ENCODE peak calls at places on chromosomes 11 and 22, in nine cellular contexts. One of them, this sample, is unnamed.

GRCh38 chr22:37228106-37229011 is 15.7 kb downstream of the RAC2 start:
- DNase-seq in WTC11: no peak
- DNase-seq in stomach: no peak
- DNase-seq in heart right ventricle: no peak
- DNase-seq in cerebellar nuclear complex: no peak
- DNase-seq in endothelial cell of umbilical vein: no peak
- DNase-seq in Peyer's patch: peak
- DNase-seq in mucosa of descending colon: peak
- DNase-seq in T-helper 1 cell: peak
- DNase-seq in this sample: no peak

GRCh38 chr11:45027312-45027711 is 76.6 kb upstream of the TP53I11 start:
- DNase-seq in mucosa of descending colon: no peak
- DNase-seq in Peyer's patch: no peak
- DNase-seq in heart right ventricle: no peak
- DNase-seq in cerebellar nuclear complex: no peak
- DNase-seq in WTC11: no peak
- DNase-seq in endothelial cell of umbilical vein: no peak
- DNase-seq in stomach: no peak
- DNase-seq in T-helper 1 cell: no peak
- DNase-seq in this sample: no peak

GRCh38 chr11:67389477-67389876 is 2.3 kb upstream of the RAD9A start:
- DNase-seq in heart right ventricle: peak
- DNase-seq in T-helper 1 cell: no peak
- DNase-seq in cerebellar nuclear complex: no peak
- DNase-seq in Peyer's patch: peak
- DNase-seq in mucosa of descending colon: no peak
- DNase-seq in endothelial cell of umbilical vein: no peak
- DNase-seq in WTC11: peak
- DNase-seq in stomach: peak
- DNase-seq in this sample: no peak

GRCh38 chr11:80054582-80055165 is 613.8 kb upstream of the TENM4 start:
- DNase-seq in Peyer's patch: no peak
- DNase-seq in WTC11: no peak
- DNase-seq in endothelial cell of umbilical vein: no peak
- DNase-seq in T-helper 1 cell: no peak
- DNase-seq in heart right ventricle: no peak
- DNase-seq in stomach: no peak
- DNase-seq in cerebellar nuclear complex: no peak
- DNase-seq in mucosa of descending colon: no peak
- DNase-seq in this sample: no peak

GRCh38 chr11:9753031-9753430 is 89.2 kb downstream of the SWAP70 start:
- DNase-seq in stomach: no peak
- DNase-seq in WTC11: no peak
- DNase-seq in mucosa of descending colon: no peak
- DNase-seq in T-helper 1 cell: no peak
- DNase-seq in heart right ventricle: no peak
- DNase-seq in Peyer's patch: no peak
- DNase-seq in cerebellar nuclear complex: no peak
- DNase-seq in endothelial cell of umbilical vein: no peak
- DNase-seq in this sample: no peak

GRCh38 chr22:34579519-34579918 is 486.4 kb upstream of the ISX start:
- DNase-seq in heart right ventricle: no peak
- DNase-seq in Peyer's patch: no peak
- DNase-seq in T-helper 1 cell: no peak
- DNase-seq in stomach: no peak
- DNase-seq in cerebellar nuclear complex: no peak
- DNase-seq in WTC11: no peak
- DNase-seq in endothelial cell of umbilical vein: no peak
- DNase-seq in mucosa of descending colon: no peak
- DNase-seq in this sample: no peak

GRCh38 chr22:22716136-22716535 is 71.7 kb downstream of the GGTLC2 start:
- DNase-seq in Peyer's patch: no peak
- DNase-seq in stomach: no peak
- DNase-seq in heart right ventricle: no peak
- DNase-seq in cerebellar nuclear complex: no peak
- DNase-seq in T-helper 1 cell: no peak
- DNase-seq in mucosa of descending colon: no peak
- DNase-seq in WTC11: no peak
- DNase-seq in endothelial cell of umbilical vein: no peak
- DNase-seq in this sample: no peak

GRCh38 chr11:64742940-64743590 is 877 bp downstream of the RASGRP2 start:
- DNase-seq in heart right ventricle: peak
- DNase-seq in endothelial cell of umbilical vein: peak
- DNase-seq in T-helper 1 cell: peak
- DNase-seq in Peyer's patch: peak
- DNase-seq in cerebellar nuclear complex: no peak
- DNase-seq in WTC11: peak
- DNase-seq in mucosa of descending colon: peak
- DNase-seq in stomach: peak
- DNase-seq in this sample: peak

GRCh38 chr22:49281467-49282340 is 546.0 kb downstream of the BRD1 start:
- DNase-seq in stomach: no peak
- DNase-seq in Peyer's patch: no peak
- DNase-seq in cerebellar nuclear complex: no peak
- DNase-seq in mucosa of descending colon: no peak
- DNase-seq in T-helper 1 cell: no peak
- DNase-seq in WTC11: no peak
- DNase-seq in endothelial cell of umbilical vein: no peak
- DNase-seq in heart right ventricle: no peak
- DNase-seq in this sample: no peak

GRCh38 chr22:48049116-48049515 is 1286.7 kb downstream of the TBC1D22A start:
- DNase-seq in heart right ventricle: no peak
- DNase-seq in WTC11: no peak
- DNase-seq in endothelial cell of umbilical vein: no peak
- DNase-seq in cerebellar nuclear complex: no peak
- DNase-seq in mucosa of descending colon: no peak
- DNase-seq in T-helper 1 cell: no peak
- DNase-seq in stomach: no peak
- DNase-seq in Peyer's patch: no peak
- DNase-seq in this sample: no peak

GRCh38 chr11:120467627-120468026 is 43.9 kb upstream of the GRIK4 start:
- DNase-seq in heart right ventricle: no peak
- DNase-seq in WTC11: no peak
- DNase-seq in T-helper 1 cell: no peak
- DNase-seq in endothelial cell of umbilical vein: no peak
- DNase-seq in stomach: no peak
- DNase-seq in Peyer's patch: no peak
- DNase-seq in mucosa of descending colon: no peak
- DNase-seq in cerebellar nuclear complex: no peak
- DNase-seq in this sample: no peak

GRCh38 chr11:120273432-120273831 is 33.5 kb downstream of the POU2F3 start:
- DNase-seq in WTC11: no peak
- DNase-seq in stomach: no peak
- DNase-seq in T-helper 1 cell: no peak
- DNase-seq in heart right ventricle: no peak
- DNase-seq in Peyer's patch: no peak
- DNase-seq in cerebellar nuclear complex: no peak
- DNase-seq in mucosa of descending colon: no peak
- DNase-seq in endothelial cell of umbilical vein: no peak
- DNase-seq in this sample: no peak

GRCh38 chr22:29031236-29031982 is 30.2 kb downstream of the C22orf31 start:
- DNase-seq in mucosa of descending colon: peak
- DNase-seq in endothelial cell of umbilical vein: peak
- DNase-seq in heart right ventricle: peak
- DNase-seq in stomach: peak
- DNase-seq in WTC11: no peak
- DNase-seq in Peyer's patch: no peak
- DNase-seq in cerebellar nuclear complex: no peak
- DNase-seq in T-helper 1 cell: no peak
- DNase-seq in this sample: no peak

GRCh38 chr11:82858556-82859091 is 41.6 kb downstream of the PRCP start:
- DNase-seq in stomach: no peak
- DNase-seq in WTC11: no peak
- DNase-seq in Peyer's patch: no peak
- DNase-seq in endothelial cell of umbilical vein: peak
- DNase-seq in mucosa of descending colon: no peak
- DNase-seq in cerebellar nuclear complex: no peak
- DNase-seq in heart right ventricle: no peak
- DNase-seq in T-helper 1 cell: no peak
- DNase-seq in this sample: no peak

GRCh38 chr11:123364145-123364544 is 65.9 kb upstream of the GRAMD1B start:
- DNase-seq in endothelial cell of umbilical vein: no peak
- DNase-seq in heart right ventricle: no peak
- DNase-seq in cerebellar nuclear complex: no peak
- DNase-seq in Peyer's patch: no peak
- DNase-seq in mucosa of descending colon: no peak
- DNase-seq in stomach: no peak
- DNase-seq in WTC11: no peak
- DNase-seq in T-helper 1 cell: no peak
- DNase-seq in this sample: no peak

GRCh38 chr11:45892856-45893255 is 7.4 kb downstream of the MAPK8IP1 start:
- DNase-seq in endothelial cell of umbilical vein: no peak
- DNase-seq in mucosa of descending colon: no peak
- DNase-seq in T-helper 1 cell: no peak
- DNase-seq in cerebellar nuclear complex: no peak
- DNase-seq in heart right ventricle: no peak
- DNase-seq in stomach: no peak
- DNase-seq in Peyer's patch: no peak
- DNase-seq in WTC11: no peak
- DNase-seq in this sample: no peak

GRCh38 chr22:25540128-25540790 is 24.2 kb upstream of the GRK3 start:
- DNase-seq in endothelial cell of umbilical vein: no peak
- DNase-seq in cerebellar nuclear complex: no peak
- DNase-seq in Peyer's patch: no peak
- DNase-seq in T-helper 1 cell: no peak
- DNase-seq in stomach: no peak
- DNase-seq in mucosa of descending colon: no peak
- DNase-seq in WTC11: no peak
- DNase-seq in heart right ventricle: no peak
- DNase-seq in this sample: no peak

GRCh38 chr11:126308271-126308671 is 4.4 kb downstream of the DCPS start:
- DNase-seq in WTC11: no peak
- DNase-seq in endothelial cell of umbilical vein: no peak
- DNase-seq in cerebellar nuclear complex: no peak
- DNase-seq in heart right ventricle: no peak
- DNase-seq in T-helper 1 cell: no peak
- DNase-seq in mucosa of descending colon: no peak
- DNase-seq in stomach: no peak
- DNase-seq in Peyer's patch: no peak
- DNase-seq in this sample: no peak

GRCh38 chr22:36151006-36151595 is 9.5 kb downstream of the APOL3 start:
- DNase-seq in Peyer's patch: no peak
- DNase-seq in T-helper 1 cell: no peak
- DNase-seq in mucosa of descending colon: no peak
- DNase-seq in heart right ventricle: no peak
- DNase-seq in cerebellar nuclear complex: no peak
- DNase-seq in WTC11: no peak
- DNase-seq in stomach: no peak
- DNase-seq in endothelial cell of umbilical vein: peak
- DNase-seq in this sample: no peak

GRCh38 chr22:17554814-17555213 is 8.5 kb upstream of the SLC25A18 start:
- DNase-seq in cerebellar nuclear complex: no peak
- DNase-seq in WTC11: no peak
- DNase-seq in heart right ventricle: no peak
- DNase-seq in stomach: no peak
- DNase-seq in T-helper 1 cell: no peak
- DNase-seq in endothelial cell of umbilical vein: no peak
- DNase-seq in mucosa of descending colon: no peak
- DNase-seq in Peyer's patch: no peak
- DNase-seq in this sample: no peak

GRCh38 chr22:35399114-35399677 is 744 bp upstream of the MCM5 start:
- DNase-seq in heart right ventricle: no peak
- DNase-seq in endothelial cell of umbilical vein: no peak
- DNase-seq in stomach: no peak
- DNase-seq in cerebellar nuclear complex: no peak
- DNase-seq in Peyer's patch: no peak
- DNase-seq in WTC11: no peak
- DNase-seq in T-helper 1 cell: peak
- DNase-seq in mucosa of descending colon: no peak
- DNase-seq in this sample: no peak

GRCh38 chr11:27679136-27680015 is 20.9 kb downstream of the BDNF start:
- DNase-seq in T-helper 1 cell: no peak
- DNase-seq in endothelial cell of umbilical vein: no peak
- DNase-seq in WTC11: no peak
- DNase-seq in stomach: no peak
- DNase-seq in cerebellar nuclear complex: no peak
- DNase-seq in Peyer's patch: no peak
- DNase-seq in heart right ventricle: no peak
- DNase-seq in mucosa of descending colon: no peak
- DNase-seq in this sample: no peak

GRCh38 chr11:20088368-20089260 is 71.7 kb downstream of the DBX1 start:
- DNase-seq in stomach: no peak
- DNase-seq in mucosa of descending colon: no peak
- DNase-seq in cerebellar nuclear complex: no peak
- DNase-seq in Peyer's patch: no peak
- DNase-seq in heart right ventricle: no peak
- DNase-seq in endothelial cell of umbilical vein: no peak
- DNase-seq in WTC11: no peak
- DNase-seq in T-helper 1 cell: no peak
- DNase-seq in this sample: no peak

GRCh38 chr11:64602466-64603070 is 11.5 kb downstream of the SLC22A12 start:
- DNase-seq in Peyer's patch: no peak
- DNase-seq in heart right ventricle: no peak
- DNase-seq in T-helper 1 cell: no peak
- DNase-seq in endothelial cell of umbilical vein: no peak
- DNase-seq in WTC11: no peak
- DNase-seq in stomach: no peak
- DNase-seq in cerebellar nuclear complex: no peak
- DNase-seq in mucosa of descending colon: no peak
- DNase-seq in this sample: no peak

GRCh38 chr11:116217006-116217405 is 555.8 kb downstream of the BUD13 start:
- DNase-seq in heart right ventricle: peak
- DNase-seq in stomach: no peak
- DNase-seq in mucosa of descending colon: no peak
- DNase-seq in cerebellar nuclear complex: no peak
- DNase-seq in WTC11: peak
- DNase-seq in Peyer's patch: no peak
- DNase-seq in endothelial cell of umbilical vein: peak
- DNase-seq in T-helper 1 cell: peak
- DNase-seq in this sample: no peak

GRCh38 chr22:49639956-49640355 is 187.7 kb downstream of the BRD1 start:
- DNase-seq in T-helper 1 cell: no peak
- DNase-seq in stomach: no peak
- DNase-seq in heart right ventricle: no peak
- DNase-seq in Peyer's patch: no peak
- DNase-seq in mucosa of descending colon: no peak
- DNase-seq in endothelial cell of umbilical vein: no peak
- DNase-seq in cerebellar nuclear complex: no peak
- DNase-seq in WTC11: no peak
- DNase-seq in this sample: no peak

GRCh38 chr11:112605093-112605666 is 344.5 kb upstream of the PLET1 start:
- DNase-seq in WTC11: no peak
- DNase-seq in stomach: no peak
- DNase-seq in mucosa of descending colon: no peak
- DNase-seq in heart right ventricle: no peak
- DNase-seq in cerebellar nuclear complex: no peak
- DNase-seq in endothelial cell of umbilical vein: no peak
- DNase-seq in T-helper 1 cell: no peak
- DNase-seq in Peyer's patch: no peak
- DNase-seq in this sample: no peak

GRCh38 chr11:121716060-121716459 is 263.3 kb upstream of the SORL1-AS1 start:
- DNase-seq in endothelial cell of umbilical vein: no peak
- DNase-seq in Peyer's patch: no peak
- DNase-seq in cerebellar nuclear complex: no peak
- DNase-seq in stomach: no peak
- DNase-seq in heart right ventricle: no peak
- DNase-seq in WTC11: no peak
- DNase-seq in mucosa of descending colon: no peak
- DNase-seq in T-helper 1 cell: no peak
- DNase-seq in this sample: no peak

GRCh38 chr11:58688779-58689503 is 42.8 kb downstream of the GLYAT start:
- DNase-seq in mucosa of descending colon: no peak
- DNase-seq in Peyer's patch: no peak
- DNase-seq in T-helper 1 cell: no peak
- DNase-seq in heart right ventricle: no peak
- DNase-seq in stomach: no peak
- DNase-seq in endothelial cell of umbilical vein: no peak
- DNase-seq in cerebellar nuclear complex: no peak
- DNase-seq in WTC11: no peak
- DNase-seq in this sample: no peak

GRCh38 chr11:64290894-64291745 is at the start of gene KCNK4:
- DNase-seq in T-helper 1 cell: no peak
- DNase-seq in WTC11: no peak
- DNase-seq in heart right ventricle: no peak
- DNase-seq in cerebellar nuclear complex: no peak
- DNase-seq in mucosa of descending colon: no peak
- DNase-seq in endothelial cell of umbilical vein: no peak
- DNase-seq in Peyer's patch: no peak
- DNase-seq in stomach: no peak
- DNase-seq in this sample: no peak

GRCh38 chr11:116932182-116932581 is 94.8 kb upstream of the APOA1 start:
- DNase-seq in T-helper 1 cell: no peak
- DNase-seq in Peyer's patch: no peak
- DNase-seq in heart right ventricle: no peak
- DNase-seq in endothelial cell of umbilical vein: no peak
- DNase-seq in cerebellar nuclear complex: no peak
- DNase-seq in mucosa of descending colon: no peak
- DNase-seq in WTC11: no peak
- DNase-seq in stomach: no peak
- DNase-seq in this sample: no peak

This sample was measured in activated T-helper 9 cell treated with anti-CD3 and anti-CD28 coated beads, Interleukin-2, amount 50 U/mL, for 16 hours.